ENCODE peak calls at places on chromosome 5, in six cellular contexts. G is GM12878, Y is HepG2, A is K562, Z is A549, L is endothelial cell of umbilical vein. F is an unnamed sample.

GRCh38 chr5:56816546-56817081 is 1.3 kb downstream of the MAP3K1 start:
- DNase-seq in Z (peak), Y (peak), A (peak), L (peak), G (no peak), F (peak)

GRCh38 chr5:59188415-59189225 is 605.7 kb downstream of the RAB3C start:
- DNase-seq in Y (peak), A (peak), G (no peak), Z (peak), L (peak), F (peak)

GRCh38 chr5:1130218-1130946 is 18.5 kb upstream of the SLC12A7 start:
- DNase-seq in Y (no peak), A (no peak), G (no peak), Z (no peak), L (no peak), F (peak)

GRCh38 chr5:144504929-144505578 is 334.4 kb downstream of the KCTD16 start:
- DNase-seq in G (no peak), L (no peak), Y (no peak), Z (no peak), A (no peak), F (no peak)

GRCh38 chr5:16538001-16538400 is 72.4 kb upstream of the ZNF622 start:
- DNase-seq in A (no peak), Y (no peak), G (no peak), L (no peak), Z (no peak), F (no peak)

GRCh38 chr5:32837211-32837610 is 126.1 kb downstream of the NPR3 start:
- DNase-seq in Z (no peak), G (no peak), Y (no peak), L (no peak), A (no peak), F (no peak)

GRCh38 chr5:177496111-177497010 is 1.0 kb downstream of the PDLIM7 start:
- DNase-seq in Z (peak), G (no peak), Y (peak), L (peak), A (peak), F (peak)

GRCh38 chr5:147670815-147671214 is 111.7 kb downstream of the JAKMIP2 start:
- DNase-seq in Y (no peak), L (no peak), Z (no peak), A (no peak), G (no peak), F (no peak)

GRCh38 chr5:71883745-71884103 is 164.6 kb downstream of the CARTPT start:
- DNase-seq in G (no peak), Y (no peak), L (no peak), Z (no peak), A (no peak), F (no peak)

GRCh38 chr5:142817961-142818431 is 47.8 kb downstream of the ARHGAP26 start:
- DNase-seq in Z (no peak), G (no peak), L (no peak), A (no peak), Y (no peak), F (no peak)

GRCh38 chr5:62692946-62693713 is 114.5 kb downstream of the LRRC70 start:
- DNase-seq in L (no peak), A (no peak), G (no peak), Z (no peak), Y (no peak), F (no peak)

GRCh38 chr5:16574789-16575785 is 41.7 kb downstream of the RETREG1 start:
- DNase-seq in L (no peak), Y (no peak), A (no peak), Z (no peak), G (no peak), F (no peak)

GRCh38 chr5:170141636-170142035 is 35.9 kb downstream of the FOXI1 start:
- DNase-seq in Y (no peak), A (no peak), L (no peak), Z (no peak), G (no peak), F (no peak)

GRCh38 chr5:14166437-14166836 is 23.3 kb downstream of the TRIO start:
- DNase-seq in A (no peak), L (no peak), Y (no peak), G (no peak), Z (no peak), F (no peak)

GRCh38 chr5:15598294-15598902 is 98.4 kb downstream of the FBXL7 start:
- DNase-seq in G (no peak), L (no peak), Z (no peak), Y (peak), A (peak), F (peak)

GRCh38 chr5:58933891-58934628 is 351.2 kb downstream of the RAB3C start:
- DNase-seq in Y (no peak), L (peak), G (no peak), Z (no peak), A (no peak), F (no peak)

GRCh38 chr5:179793470-179794139 is at the start of gene LTC4S:
- DNase-seq in L (peak), Z (no peak), A (no peak), G (no peak), Y (no peak), F (peak)

GRCh38 chr5:434443-435146 is 8.4 kb upstream of the EXOC3 start:
- DNase-seq in Z (no peak), G (no peak), L (no peak), Y (no peak), A (no peak), F (no peak)

GRCh38 chr5:64873441-64873840 is 104.7 kb downstream of the CWC27 start:
- DNase-seq in A (no peak), Y (no peak), Z (no peak), L (no peak), G (no peak), F (no peak)

GRCh38 chr5:94725142-94725541 is 106.7 kb downstream of the SLF1 start:
- DNase-seq in Z (no peak), A (no peak), Y (no peak), G (no peak), L (no peak), F (no peak)

GRCh38 chr5:84130006-84130580 is 254.6 kb downstream of the EDIL3 start:
- DNase-seq in G (no peak), L (no peak), Y (no peak), A (no peak), Z (no peak), F (no peak)

GRCh38 chr5:109484597-109484996 is 74.8 kb upstream of the PJA2 start:
- DNase-seq in L (no peak), Y (no peak), G (no peak), A (no peak), Z (no peak), F (no peak)

GRCh38 chr5:154776167-154776566 is 21.0 kb downstream of the LARP1 start:
- DNase-seq in Y (no peak), G (no peak), Z (no peak), L (no peak), A (peak), F (no peak)

GRCh38 chr5:124492444-124493224 is 253.8 kb downstream of the ZNF608 start:
- DNase-seq in L (no peak), A (no peak), Z (no peak), Y (no peak), G (no peak), F (no peak)
- TF ChIP-seq MYC in L (no peak), A (no peak), Z (no peak), Y (no peak), G (no peak), F (no peak)

DNA sequence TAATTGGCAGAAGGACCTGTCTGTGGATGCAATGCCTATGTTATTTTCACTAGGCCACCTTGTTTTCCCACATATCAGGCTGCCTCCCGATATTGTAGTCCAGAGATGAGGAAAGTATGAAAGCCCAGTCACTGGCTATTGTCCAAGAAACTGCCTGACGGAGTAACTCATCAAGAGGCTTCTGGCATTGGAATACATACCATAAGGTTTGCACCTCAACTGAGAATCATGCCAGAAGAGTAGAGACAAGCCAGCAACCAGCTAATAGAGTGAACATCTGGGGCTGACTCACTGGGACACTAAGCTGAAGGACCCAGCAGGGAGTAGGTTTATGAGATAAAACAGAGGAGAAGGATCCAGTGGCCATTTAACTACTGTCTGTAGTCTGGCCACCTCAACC is 137.2 kb upstream of the FST start:
- DNase-seq in Y (no peak), G (no peak), L (no peak), Z (no peak), A (no peak), F (no peak)
- TF ChIP-seq MYC in Y (no peak), G (no peak), L (no peak), Z (no peak), A (no peak), F (no peak)

DNA sequence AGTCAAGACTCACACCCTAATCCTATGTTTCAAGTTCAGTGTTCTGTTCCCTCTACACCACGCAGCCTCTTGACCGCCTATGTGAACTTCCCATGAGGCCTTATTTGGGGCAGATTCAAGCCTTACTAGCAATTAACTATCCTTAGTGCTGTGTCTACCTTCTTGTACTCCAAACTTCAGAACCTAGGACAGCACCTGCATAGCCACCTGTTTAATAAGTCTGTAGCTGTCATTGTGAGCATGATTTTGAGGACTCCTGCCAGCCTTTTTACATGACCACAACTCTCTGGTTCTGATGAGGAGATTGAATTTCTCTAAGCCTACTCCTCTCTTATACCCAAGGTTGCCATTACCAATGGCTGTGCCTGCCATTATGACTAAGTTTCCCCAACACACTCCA is 50.8 kb upstream of the PCSK1 start:
- DNase-seq in Y (peak), G (no peak), A (peak), Z (no peak), L (peak), F (peak)
- TF ChIP-seq MYC in Y (no peak), G (no peak), A (no peak), Z (no peak), L (no peak), F (no peak)

GRCh38 chr5:157828031-157828948 is 30.7 kb downstream of the CLINT1 start:
- DNase-seq in G (no peak), Y (no peak), Z (no peak), L (peak), A (no peak), F (no peak)
- TF ChIP-seq MYC in G (no peak), Y (no peak), Z (no peak), L (no peak), A (no peak), F (no peak)

DNA sequence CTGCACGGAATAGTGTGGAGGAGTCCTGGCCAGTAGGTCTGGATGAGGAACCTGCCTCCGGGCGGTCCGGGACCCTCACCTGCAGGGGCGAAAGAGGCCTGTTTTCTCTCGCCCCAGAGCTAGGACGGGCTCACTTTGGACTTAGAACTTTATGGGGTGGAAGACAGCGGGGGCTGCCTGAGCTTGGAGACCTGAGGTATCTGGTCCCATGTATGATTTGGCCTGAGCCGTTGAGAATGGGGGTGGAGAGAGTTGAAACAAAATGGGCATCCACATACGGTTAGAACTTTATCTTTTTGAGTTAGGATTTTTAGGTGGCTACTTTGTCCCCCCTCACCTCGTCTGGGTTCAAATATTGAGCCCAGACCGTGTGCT is 681 bp upstream of the ETF1 start:
- DNase-seq in A (no peak), Z (peak), G (no peak), Y (no peak), L (no peak), F (no peak)
- TF ChIP-seq MYC in A (no peak), Z (no peak), G (no peak), Y (no peak), L (no peak), F (no peak)

F was measured in NB4.